ENCODE peak calls at places on chromosomes 11 and 22, in six cellular contexts. One of them, this sample, is unnamed.

GRCh38 chr22:34105461-34106062 is 185.3 kb upstream of the LARGE1 start:
- DNase-seq in H9: peak; percentile 85
- DNase-seq in IMR-90: no peak
- DNase-seq in mesendoderm: peak; percentile 82
- DNase-seq in mesenchymal stem cell: no peak
- DNase-seq in H1: peak; percentile 51
- DNase-seq in this sample: peak; percentile 62

GRCh38 chr11:110452720-110453119 is 23.0 kb downstream of the FDX1 start:
- DNase-seq in H9: no peak
- DNase-seq in IMR-90: no peak
- DNase-seq in mesendoderm: no peak
- DNase-seq in mesenchymal stem cell: no peak
- DNase-seq in H1: no peak
- DNase-seq in this sample: no peak

GRCh38 chr22:17366329-17366728 is 2.9 kb upstream of the CECR2 start:
- DNase-seq in H9: no peak
- DNase-seq in IMR-90: no peak
- DNase-seq in mesendoderm: no peak
- DNase-seq in mesenchymal stem cell: no peak
- DNase-seq in H1: no peak
- DNase-seq in this sample: no peak

GRCh38 chr22:24107668-24108067 is 73.6 kb upstream of the SUSD2 start:
- DNase-seq in H9: no peak
- DNase-seq in IMR-90: peak; percentile 90
- DNase-seq in mesendoderm: no peak
- DNase-seq in mesenchymal stem cell: no peak
- DNase-seq in H1: no peak
- DNase-seq in this sample: no peak

GRCh38 chr11:74950374-74950969 is 1.4 kb downstream of the SPCS2 start:
- DNase-seq in H9: no peak
- DNase-seq in IMR-90: no peak
- DNase-seq in mesendoderm: no peak
- DNase-seq in mesenchymal stem cell: no peak
- DNase-seq in H1: no peak
- DNase-seq in this sample: no peak

GRCh38 chr11:63485777-63486176 is 5.2 kb downstream of the PLAAT5 start:
- DNase-seq in H9: no peak
- DNase-seq in IMR-90: no peak
- DNase-seq in mesendoderm: no peak
- DNase-seq in mesenchymal stem cell: no peak
- DNase-seq in H1: no peak
- DNase-seq in this sample: no peak

GRCh38 chr22:40487663-40488249 is 117.4 kb downstream of the SGSM3 start:
- DNase-seq in H9: no peak
- DNase-seq in IMR-90: peak; percentile 47
- DNase-seq in mesendoderm: no peak
- DNase-seq in mesenchymal stem cell: no peak
- DNase-seq in H1: no peak
- DNase-seq in this sample: no peak

GRCh38 chr11:123174196-123175183 is 20.6 kb downstream of the CLMP start:
- DNase-seq in H9: no peak
- DNase-seq in IMR-90: peak; percentile 99
- DNase-seq in mesendoderm: peak; percentile 66
- DNase-seq in mesenchymal stem cell: peak; percentile 96
- DNase-seq in H1: no peak
- DNase-seq in this sample: peak; percentile 21

GRCh38 chr11:11038339-11039248 is 180.7 kb upstream of the ZBED5 start:
- DNase-seq in H9: no peak
- DNase-seq in IMR-90: no peak
- DNase-seq in mesendoderm: no peak
- DNase-seq in mesenchymal stem cell: no peak
- DNase-seq in H1: no peak
- DNase-seq in this sample: no peak

GRCh38 chr22:47794851-47795250 is 1032.4 kb downstream of the TBC1D22A start:
- DNase-seq in H9: no peak
- DNase-seq in IMR-90: no peak
- DNase-seq in mesendoderm: no peak
- DNase-seq in mesenchymal stem cell: no peak
- DNase-seq in H1: no peak
- DNase-seq in this sample: no peak

GRCh38 chr11:2652857-2653643 is 46.7 kb downstream of the KCNQ1OT1 start:
- DNase-seq in H9: no peak
- DNase-seq in IMR-90: no peak
- DNase-seq in mesendoderm: no peak
- DNase-seq in mesenchymal stem cell: no peak
- DNase-seq in H1: no peak
- DNase-seq in this sample: no peak

GRCh38 chr11:71962428-71963038 is 33.7 kb downstream of the RNF121 start:
- DNase-seq in H9: no peak
- DNase-seq in IMR-90: peak; percentile 65
- DNase-seq in mesendoderm: no peak
- DNase-seq in mesenchymal stem cell: peak; percentile 79
- DNase-seq in H1: no peak
- DNase-seq in this sample: no peak

GRCh38 chr22:48044484-48045060 is 1282.1 kb downstream of the TBC1D22A start:
- DNase-seq in H9: no peak
- DNase-seq in IMR-90: no peak
- DNase-seq in mesendoderm: no peak
- DNase-seq in mesenchymal stem cell: no peak
- DNase-seq in H1: no peak
- DNase-seq in this sample: no peak

GRCh38 chr11:99015634-99016454 is 4.9 kb upstream of the CNTN5 start:
- DNase-seq in H9: no peak
- DNase-seq in IMR-90: peak; percentile 51
- DNase-seq in mesendoderm: peak; percentile 60
- DNase-seq in mesenchymal stem cell: peak; percentile 52
- DNase-seq in H1: no peak
- DNase-seq in this sample: peak; percentile 42

GRCh38 chr11:66580803-66581202 is 12.1 kb downstream of the CCDC87 start:
- DNase-seq in H9: no peak
- DNase-seq in IMR-90: peak; percentile 34
- DNase-seq in mesendoderm: no peak
- DNase-seq in mesenchymal stem cell: no peak
- DNase-seq in H1: no peak
- DNase-seq in this sample: no peak

GRCh38 chr11:67410369-67410831 is 5.1 kb upstream of the CARNS1 start:
- DNase-seq in H9: no peak
- DNase-seq in IMR-90: no peak
- DNase-seq in mesendoderm: no peak
- DNase-seq in mesenchymal stem cell: no peak
- DNase-seq in H1: no peak
- DNase-seq in this sample: no peak

GRCh38 chr11:15258433-15259350 is 144.0 kb downstream of the INSC start:
- DNase-seq in H9: no peak
- DNase-seq in IMR-90: peak; percentile 34
- DNase-seq in mesendoderm: peak; percentile 76
- DNase-seq in mesenchymal stem cell: peak; percentile 54
- DNase-seq in H1: no peak
- DNase-seq in this sample: no peak
- H2BK15ac ChIP-seq in H9: no peak overlapping the region
- H2BK15ac ChIP-seq in IMR-90: no peak overlapping the region
- H2BK15ac ChIP-seq in mesendoderm: peak overlapping the region; percentile 19
- H2BK15ac ChIP-seq in mesenchymal stem cell: no peak overlapping the region
- H2BK15ac ChIP-seq in H1: no peak overlapping the region
- H2BK15ac ChIP-seq in this sample: no peak overlapping the region

GRCh38 chr22:44697423-44698179 is 4.4 kb upstream of the PRR5 start:
- DNase-seq in H9: peak; percentile 87
- DNase-seq in IMR-90: peak; percentile 65
- DNase-seq in mesendoderm: peak; percentile 83
- DNase-seq in mesenchymal stem cell: peak; percentile 64
- DNase-seq in H1: peak; percentile 75
- DNase-seq in this sample: peak; percentile 72

GRCh38 chr22:44701187-44701586 is 817 bp upstream of the PRR5 start:
- DNase-seq in H9: no peak
- DNase-seq in IMR-90: no peak
- DNase-seq in mesendoderm: no peak
- DNase-seq in mesenchymal stem cell: no peak
- DNase-seq in H1: no peak
- DNase-seq in this sample: no peak

GRCh38 chr22:44700456-44700855 is 1.5 kb upstream of the PRR5 start:
- DNase-seq in H9: no peak
- DNase-seq in IMR-90: peak; percentile 36
- DNase-seq in mesendoderm: no peak
- DNase-seq in mesenchymal stem cell: peak; percentile 49
- DNase-seq in H1: no peak
- DNase-seq in this sample: no peak

GRCh38 chr22:44701824-44702478 is at the start of gene PRR5:
- DNase-seq in H9: peak; percentile 77
- DNase-seq in IMR-90: peak; percentile 91
- DNase-seq in mesendoderm: peak; percentile 74
- DNase-seq in mesenchymal stem cell: peak; percentile 88
- DNase-seq in H1: no peak
- DNase-seq in this sample: peak; percentile 61

DNA sequence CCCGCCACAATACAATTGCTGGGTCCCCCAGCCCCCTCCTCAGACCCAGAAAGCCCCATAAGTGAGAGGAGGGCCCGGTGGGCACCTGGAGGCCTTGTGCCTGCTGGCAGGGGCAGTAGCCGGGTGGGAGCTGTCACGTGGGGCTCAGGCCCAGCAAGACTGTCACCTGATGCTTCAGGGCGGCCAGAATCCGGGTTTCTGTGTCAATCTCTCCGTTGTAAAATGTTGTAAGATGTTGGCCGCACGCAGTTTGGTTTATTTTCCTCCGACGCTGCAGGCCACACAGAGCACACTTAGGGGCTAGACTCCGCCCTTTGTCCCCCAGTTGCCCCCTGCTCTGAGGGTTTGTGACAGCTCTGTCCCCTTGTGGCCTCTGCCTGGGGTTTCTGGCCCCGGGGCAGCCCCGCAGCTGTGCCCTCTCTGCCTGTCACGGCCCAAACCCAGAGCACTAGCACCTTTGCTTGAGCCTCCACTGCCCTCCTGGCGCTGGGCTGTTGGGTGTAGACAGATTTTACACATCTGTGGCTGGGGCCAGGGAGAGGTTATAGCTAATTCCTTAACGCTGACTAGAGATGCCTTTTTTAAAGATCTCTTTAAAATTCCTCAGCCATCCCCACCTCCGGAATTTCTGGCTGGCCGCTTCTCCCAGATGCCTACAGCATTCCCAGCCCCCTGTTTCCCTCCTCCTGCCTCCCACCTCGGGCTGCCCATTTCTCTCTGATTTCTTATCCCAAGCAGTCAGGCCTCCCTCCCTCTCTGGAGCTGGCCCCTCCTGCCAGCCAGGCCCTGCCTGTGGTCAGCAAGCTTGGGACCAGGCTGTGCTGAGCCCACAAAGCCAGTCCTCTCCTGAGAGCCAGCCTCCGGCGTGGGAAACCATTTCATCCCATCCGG is 3.2 kb upstream of the PRR5 start:
- DNase-seq in H9: peak; percentile 75
- DNase-seq in IMR-90: peak; percentile 94
- DNase-seq in mesendoderm: peak; percentile 91
- DNase-seq in mesenchymal stem cell: peak; percentile 80
- DNase-seq in H1: no peak
- DNase-seq in this sample: peak; percentile 52
- H4K8ac ChIP-seq in H9: no peak overlapping the region
- H4K8ac ChIP-seq in IMR-90: peak overlapping the region; percentile 89
- H4K8ac ChIP-seq in mesendoderm: no peak overlapping the region
- H4K8ac ChIP-seq in mesenchymal stem cell: peak overlapping the region; percentile 88
- H4K8ac ChIP-seq in H1: no peak overlapping the region
- H4K8ac ChIP-seq in this sample: no peak overlapping the region

GRCh38 chr22:38505595-38506117 is 455 bp downstream of the DDX17 start:
- DNase-seq in H9: no peak
- DNase-seq in IMR-90: peak; percentile 46
- DNase-seq in mesendoderm: peak; percentile 61
- DNase-seq in mesenchymal stem cell: peak; percentile 72
- DNase-seq in H1: no peak
- DNase-seq in this sample: no peak
- H3K4ac ChIP-seq in H9: peak overlapping the region; percentile 80
- H3K4ac ChIP-seq in IMR-90: peak overlapping the region; percentile 100
- H3K4ac ChIP-seq in mesendoderm: peak overlapping the region; percentile 100
- H3K4ac ChIP-seq in mesenchymal stem cell: peak overlapping the region; percentile 100
- H3K4ac ChIP-seq in H1: peak overlapping the region; percentile 98
- H3K4ac ChIP-seq in this sample: peak overlapping the region; percentile 95

GRCh38 chr11:119608781-119609180 is 120.2 kb downstream of the NECTIN1 start:
- DNase-seq in H9: no peak
- DNase-seq in IMR-90: no peak
- DNase-seq in mesendoderm: no peak
- DNase-seq in mesenchymal stem cell: no peak
- DNase-seq in H1: no peak
- DNase-seq in this sample: no peak

GRCh38 chr11:119612814-119613213 is 116.2 kb downstream of the NECTIN1 start:
- DNase-seq in H9: no peak
- DNase-seq in IMR-90: no peak
- DNase-seq in mesendoderm: no peak
- DNase-seq in mesenchymal stem cell: no peak
- DNase-seq in H1: no peak
- DNase-seq in this sample: no peak

GRCh38 chr11:119607726-119608125 is 121.3 kb downstream of the NECTIN1 start:
- DNase-seq in H9: no peak
- DNase-seq in IMR-90: no peak
- DNase-seq in mesendoderm: no peak
- DNase-seq in mesenchymal stem cell: no peak
- DNase-seq in H1: no peak
- DNase-seq in this sample: no peak

GRCh38 chr11:119608201-119608600 is 120.8 kb downstream of the NECTIN1 start:
- DNase-seq in H9: no peak
- DNase-seq in IMR-90: no peak
- DNase-seq in mesendoderm: no peak
- DNase-seq in mesenchymal stem cell: no peak
- DNase-seq in H1: no peak
- DNase-seq in this sample: no peak

DNA sequence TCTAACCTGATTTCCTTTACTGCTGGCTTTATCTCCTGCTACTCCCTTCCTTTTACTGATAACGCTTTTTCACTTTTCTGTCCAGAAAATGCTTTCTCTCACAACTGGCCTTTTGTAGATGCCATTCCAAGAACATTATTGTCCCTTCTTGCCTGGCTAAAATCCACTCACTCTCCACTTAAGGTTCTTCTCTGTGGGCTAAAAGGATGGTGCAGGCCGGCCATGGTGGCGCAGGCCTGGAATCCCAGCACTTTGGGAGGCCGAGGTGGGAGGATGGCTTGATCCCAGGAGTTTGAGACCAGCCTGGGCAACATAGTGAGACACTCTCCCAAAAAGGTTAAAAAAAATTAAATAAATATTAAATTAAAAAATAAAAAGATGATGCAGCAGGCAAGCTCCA is 118.0 kb downstream of the NECTIN1 start:
- DNase-seq in H9: no peak
- DNase-seq in IMR-90: no peak
- DNase-seq in mesendoderm: no peak
- DNase-seq in mesenchymal stem cell: no peak
- DNase-seq in H1: no peak
- DNase-seq in this sample: no peak
- H2BK15ac ChIP-seq in H9: no peak overlapping the region
- H2BK15ac ChIP-seq in IMR-90: no peak overlapping the region
- H2BK15ac ChIP-seq in mesendoderm: no peak overlapping the region
- H2BK15ac ChIP-seq in mesenchymal stem cell: no peak overlapping the region
- H2BK15ac ChIP-seq in H1: no peak overlapping the region
- H2BK15ac ChIP-seq in this sample: no peak overlapping the region

This sample was measured in neuronal stem cell.